ENCODE peak calls at places on chromosomes 6 and 20, in nine cellular contexts. I is WERI-Rb-1; X is KG1; D is activated CD4-positive, CD25-positive, alpha-beta regulatory T cell; Q is choroid plexus epithelial cell; C is retina; Z is SW480; F is endodermal cell; Y is stimulated activated CD4-positive, alpha-beta T cell treated with anti-CD3 and anti-CD28 coated beads, Interleukin-15, amount 100 ng/mL, for 24 hours. T is an unnamed sample.

GRCh38 chr6:159727717-159728440 is 573 bp downstream of the WTAP start:
- DNase-seq in F (no peak), Q (peak), I (no peak), C (peak), Z (peak), Y (peak), X (peak), D (peak), T (peak)

GRCh38 chr20:19777981-19778380 is 19.9 kb downstream of the RIN2 start:
- DNase-seq in Q (no peak), F (no peak), C (no peak), Z (no peak), I (no peak), X (no peak), Y (no peak), D (no peak), T (no peak)

GRCh38 chr6:136326038-136326561 is 36.5 kb upstream of the BCLAF1 start:
- DNase-seq in Y (no peak), Q (peak), Z (no peak), I (peak), F (no peak), D (no peak), C (peak), X (no peak), T (peak)

GRCh38 chr6:113924199-113924791 is 46.7 kb downstream of the HDAC2 start:
- DNase-seq in Z (no peak), X (no peak), Q (no peak), D (no peak), Y (no peak), I (no peak), F (no peak), C (no peak), T (no peak)

GRCh38 chr6:152351742-152352141 is 285.4 kb downstream of the SYNE1 start:
- DNase-seq in X (no peak), Q (no peak), C (no peak), Y (no peak), I (no peak), F (no peak), Z (no peak), D (no peak), T (no peak)

GRCh38 chr6:154868143-154868594 is 126.9 kb upstream of the TIAM2 start:
- DNase-seq in D (no peak), F (no peak), Y (no peak), Q (peak), C (peak), X (no peak), I (peak), Z (peak), T (peak)

GRCh38 chr20:51108638-51109363 is 85.9 kb upstream of the KCNG1 start:
- DNase-seq in Y (no peak), D (no peak), I (no peak), C (no peak), Z (no peak), Q (no peak), X (no peak), F (no peak), T (no peak)

GRCh38 chr6:90230547-90231240 is 65.9 kb downstream of the BACH2 start:
- DNase-seq in F (no peak), Y (no peak), Q (no peak), I (no peak), D (no peak), C (no peak), Z (no peak), X (no peak), T (no peak)

GRCh38 chr20:9590189-9590588 is 75.8 kb downstream of the LAMP5 start:
- DNase-seq in Z (no peak), Q (peak), C (no peak), F (no peak), X (no peak), Y (no peak), I (no peak), D (no peak), T (no peak)

GRCh38 chr20:51383891-51384510 is 158.5 kb downstream of the NFATC2 start:
- DNase-seq in X (no peak), I (no peak), C (no peak), Q (no peak), F (no peak), Z (no peak), Y (no peak), D (no peak), T (no peak)

GRCh38 chr20:4638826-4639225 is 82.9 kb upstream of the PRND start:
- DNase-seq in Y (no peak), F (no peak), D (no peak), Z (no peak), I (no peak), Q (no peak), X (no peak), C (no peak), T (no peak)

GRCh38 chr20:13839421-13840092 is 54.7 kb downstream of the NDUFAF5 start:
- DNase-seq in C (peak), X (no peak), F (no peak), Y (no peak), I (peak), Q (peak), Z (peak), D (no peak), T (no peak)

GRCh38 chr6:106591111-106591825 is 38.0 kb downstream of the RTN4IP1 start:
- DNase-seq in Z (peak), Y (no peak), D (no peak), I (no peak), C (no peak), F (no peak), Q (peak), X (no peak), T (no peak)

GRCh38 chr6:96015791-96016776 is at the start of gene FUT9:
- DNase-seq in D (no peak), I (peak), X (no peak), F (peak), Z (no peak), Y (no peak), C (peak), Q (no peak), T (peak)

GRCh38 chr6:70151616-70152015 is 151.3 kb downstream of the COL9A1 start:
- DNase-seq in X (no peak), D (no peak), Z (no peak), Y (no peak), I (peak), C (no peak), Q (no peak), F (no peak), T (peak)

GRCh38 chr6:143642403-143642802 is 35.4 kb upstream of the PHACTR2 start:
- DNase-seq in X (no peak), Q (no peak), I (no peak), Z (no peak), C (no peak), D (no peak), F (no peak), Y (no peak), T (peak)

GRCh38 chr20:47748851-47749250 is 36.4 kb downstream of the SULF2 start:
- DNase-seq in Y (no peak), X (peak), C (no peak), Q (no peak), Z (no peak), I (no peak), F (no peak), D (no peak), T (no peak)

GRCh38 chr6:77561768-77562314 is 91.0 kb upstream of the MEI4 start:
- DNase-seq in C (no peak), I (no peak), Z (no peak), D (no peak), Y (no peak), Q (peak), X (no peak), F (no peak), T (peak)

GRCh38 chr20:51588762-51589161 is 46.2 kb upstream of the NFATC2 start:
- DNase-seq in Q (no peak), I (no peak), F (no peak), Y (no peak), C (no peak), D (no peak), Z (no peak), X (no peak), T (no peak)

GRCh38 chr6:151958332-151958731 is 150.8 kb downstream of the ESR1 start:
- DNase-seq in Y (no peak), D (no peak), F (no peak), I (no peak), C (no peak), Z (peak), Q (peak), X (no peak), T (no peak)

GRCh38 chr6:41546475-41546865 is 289 bp downstream of the FOXP4 start:
- DNase-seq in C (no peak), Z (peak), Q (no peak), Y (peak), F (no peak), I (no peak), D (peak), X (no peak), T (no peak)

GRCh38 chr20:32207626-32208498 is at the start of the genes PLAGL2 and POFUT1:
- DNase-seq in Q (peak), D (peak), X (peak), F (peak), Z (peak), I (peak), Y (peak), C (peak), T (peak)

GRCh38 chr6:151436814-151437213 is 15.1 kb downstream of the RMND1 start:
- DNase-seq in I (no peak), X (no peak), Z (no peak), Q (peak), Y (no peak), C (no peak), D (no peak), F (no peak), T (no peak)

T was measured in SK-N-DZ.